ENCODE peak calls at places on chromosomes 11 and 22, in four cellular contexts. U, N, F and Z are unnamed samples.

GRCh38 chr11:116649268-116649667 is 123.5 kb downstream of the BUD13 start:
- DNase-seq in F (no peak), N (no peak), U (no peak), Z (no peak)

GRCh38 chr11:75792997-75793800 is 21.8 kb upstream of the UVRAG start:
- DNase-seq in F (peak; percentile 82), N (no peak), U (no peak), Z (no peak)

GRCh38 chr11:65606876-65607613 is 7.0 kb downstream of the MAP3K11 start:
- DNase-seq in N (no peak), F (no peak), U (peak; percentile 79), Z (peak; percentile 46)

GRCh38 chr22:22573047-22573889 is 14.2 kb upstream of the PRAME start:
- DNase-seq in U (no peak), N (no peak), F (no peak), Z (no peak)

GRCh38 chr11:119441898-119442243 is 18.9 kb upstream of the THY1 start:
- DNase-seq in U (peak; percentile 40), N (no peak), F (no peak), Z (no peak)

GRCh38 chr11:118921929-118922744 is 3.6 kb downstream of the BCL9L start:
- DNase-seq in U (no peak), N (no peak), F (peak; percentile 80), Z (peak; percentile 91)

GRCh38 chr11:83195176-83195531 is 1.6 kb downstream of the ANKRD42 start:
- DNase-seq in N (no peak), F (no peak), U (no peak), Z (peak; percentile 28)

GRCh38 chr11:5364214-5364613 is 12.9 kb downstream of the OR51B6 start:
- DNase-seq in F (no peak), N (no peak), U (no peak), Z (no peak)

GRCh38 chr11:86990520-86990919 is 35.3 kb upstream of the FZD4 start:
- DNase-seq in N (no peak), F (peak; percentile 54), U (no peak), Z (no peak)

GRCh38 chr11:16896716-16897115 is 117.5 kb downstream of the PLEKHA7 start:
- DNase-seq in F (no peak), U (no peak), N (no peak), Z (no peak)

GRCh38 chr11:115656684-115657083 is 152.5 kb upstream of the CADM1 start:
- DNase-seq in N (no peak), F (peak; percentile 45), U (no peak), Z (peak; percentile 27)

GRCh38 chr11:30917859-30918478 is 331.8 kb upstream of the MPPED2 start:
- DNase-seq in F (peak; percentile 40), U (peak; percentile 29), N (no peak), Z (peak; percentile 47)

GRCh38 chr11:19869466-19869865 is 156.8 kb downstream of the NAV2 start:
- DNase-seq in F (no peak), N (no peak), U (no peak), Z (no peak)

GRCh38 chr11:17638311-17638710 is 81.1 kb upstream of the MYOD1 start:
- DNase-seq in F (no peak), N (no peak), U (peak; percentile 2), Z (no peak)

GRCh38 chr11:19714093-19714386 is 1.4 kb downstream of the NAV2 start:
- DNase-seq in N (no peak), U (no peak), F (no peak), Z (no peak)

GRCh38 chr11:75271730-75272129 is 31.2 kb downstream of the TPBGL start:
- DNase-seq in N (no peak), U (no peak), F (no peak), Z (no peak)

GRCh38 chr22:45597460-45598192 is 74.0 kb upstream of the ATXN10 start:
- DNase-seq in F (peak; percentile 86), U (no peak), N (no peak), Z (peak; percentile 62)

GRCh38 chr22:19035474-19036228 is 86.6 kb downstream of the DGCR2 start:
- DNase-seq in U (peak; percentile 70), F (no peak), N (no peak), Z (no peak)

GRCh38 chr11:43583548-43583947 is 97.0 kb upstream of the HSD17B12 start:
- DNase-seq in U (no peak), N (no peak), F (no peak), Z (no peak)

GRCh38 chr11:64935634-64936081 is at the start of gene GPHA2:
- DNase-seq in U (peak; percentile 52), F (peak; percentile 68), N (no peak), Z (no peak)

GRCh38 chr11:45451766-45452440 is 165.8 kb upstream of the SYT13 start:
- DNase-seq in F (no peak), N (no peak), U (no peak), Z (no peak)
- TF ChIP-seq CHD2 in F (no peak), N (no peak), U (no peak), Z (no peak)

DNA sequence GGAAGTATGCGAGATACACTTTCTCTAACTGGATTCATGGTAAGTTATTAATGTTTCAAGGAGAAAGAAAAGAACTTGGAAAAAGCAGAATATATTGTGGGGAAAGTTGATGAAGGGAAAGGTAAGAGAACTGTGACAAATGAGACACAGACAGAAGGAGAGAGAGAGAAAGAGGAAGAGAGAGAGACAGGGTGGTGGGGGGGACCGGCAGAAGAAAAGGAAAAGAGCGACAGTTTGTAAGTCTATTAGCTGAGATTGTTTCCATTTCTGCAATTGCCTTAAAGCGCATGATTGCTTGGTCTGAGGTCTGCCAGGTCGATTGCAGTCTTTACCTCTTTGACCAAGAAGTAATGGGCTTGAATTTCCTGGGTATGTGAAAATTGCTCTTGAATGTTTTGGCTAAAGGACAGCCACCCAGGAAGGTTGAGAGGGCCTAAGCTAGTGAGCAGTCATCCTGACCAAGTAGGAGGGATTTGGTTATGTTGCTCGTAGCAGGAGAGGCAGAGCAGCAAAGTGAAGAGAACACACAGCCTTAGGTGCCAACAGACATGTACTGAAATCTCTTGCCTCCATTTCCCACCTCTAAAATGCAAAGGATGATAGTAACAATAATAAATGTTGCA is 23.6 kb upstream of the TMA7B start:
- DNase-seq in N (no peak), F (no peak), U (no peak), Z (no peak)
- TF ChIP-seq SMC3 in N (no peak), F (no peak), U (no peak), Z (no peak)

DNA sequence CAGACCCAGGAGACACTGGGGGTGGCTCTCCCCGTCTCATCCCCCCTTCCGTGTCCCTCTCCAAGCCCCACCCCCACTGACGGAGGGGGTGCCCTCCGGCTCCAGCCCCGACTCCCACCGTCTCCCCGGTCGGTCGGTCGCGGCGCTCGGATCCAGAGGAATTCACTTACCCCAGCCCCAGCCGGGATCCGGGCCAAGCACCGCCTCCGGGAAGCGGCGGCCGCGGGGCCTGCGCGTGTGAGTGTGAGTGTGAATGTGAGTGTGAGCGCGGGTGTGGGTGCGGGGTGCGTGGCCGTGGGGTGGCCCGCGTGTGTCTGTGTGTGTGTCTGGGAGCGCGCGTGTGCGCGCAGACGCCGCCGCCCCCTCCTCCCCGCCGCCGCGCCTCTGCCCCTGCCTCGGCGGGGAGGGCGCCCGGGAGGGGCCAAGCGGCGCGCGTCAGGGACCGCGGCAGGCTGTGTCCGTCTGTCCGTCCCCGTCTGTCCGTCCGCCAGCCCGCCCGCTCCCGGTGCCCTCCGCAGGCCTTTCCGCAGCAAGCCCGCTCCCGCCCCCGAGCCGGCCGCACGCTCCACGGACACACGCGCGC is at the start of gene ELFN2:
- DNase-seq in F (no peak), N (no peak), U (no peak), Z (no peak)
- TF ChIP-seq JUNB in F (no peak), N (no peak), U (no peak), Z (no peak)

GRCh38 chr11:111942826-111943225 is 5.7 kb downstream of the DIXDC1 start:
- DNase-seq in U (no peak), F (no peak), N (no peak), Z (no peak)
- TF ChIP-seq CHD2 in U (no peak), F (no peak), N (no peak), Z (no peak)